ENCODE peak calls at places on chromosomes 13 and 19, in six cellular contexts. One of them, this sample, is unnamed.

GRCh38 chr19:51136891-51137551 is 5.1 kb upstream of the SIGLEC7 start:
- DNase-seq in IMR-90: no peak
- DNase-seq in transverse colon: no peak
- DNase-seq in uterus: no peak
- DNase-seq in left lung: no peak
- DNase-seq in body of pancreas: no peak
- DNase-seq in this sample: no peak

GRCh38 chr19:39264306-39265290 is 3.6 kb upstream of the IFNL2 start:
- DNase-seq in uterus: no peak
- DNase-seq in transverse colon: no peak
- DNase-seq in IMR-90: no peak
- DNase-seq in body of pancreas: peak; percentile 9
- DNase-seq in left lung: peak; percentile 80
- DNase-seq in this sample: no peak

GRCh38 chr13:34300559-34300958 is 482.6 kb downstream of the RFC3 start:
- DNase-seq in uterus: no peak
- DNase-seq in transverse colon: no peak
- DNase-seq in IMR-90: no peak
- DNase-seq in body of pancreas: no peak
- DNase-seq in left lung: no peak
- DNase-seq in this sample: no peak

GRCh38 chr13:47397739-47398138 is 500.9 kb upstream of the HTR2A start:
- DNase-seq in left lung: no peak
- DNase-seq in transverse colon: no peak
- DNase-seq in IMR-90: peak; percentile 80
- DNase-seq in uterus: no peak
- DNase-seq in body of pancreas: no peak
- DNase-seq in this sample: no peak

GRCh38 chr13:19998960-19999359 is 40.4 kb downstream of the ZMYM2 start:
- DNase-seq in transverse colon: no peak
- DNase-seq in uterus: no peak
- DNase-seq in left lung: no peak
- DNase-seq in IMR-90: no peak
- DNase-seq in body of pancreas: no peak
- DNase-seq in this sample: no peak

GRCh38 chr13:60155978-60156377 is 7.8 kb downstream of the DIAPH3 start:
- DNase-seq in uterus: no peak
- DNase-seq in body of pancreas: no peak
- DNase-seq in IMR-90: peak; percentile 8
- DNase-seq in transverse colon: no peak
- DNase-seq in left lung: no peak
- DNase-seq in this sample: no peak

GRCh38 chr19:56159009-56159501 is 16.8 kb upstream of the GALP start:
- DNase-seq in transverse colon: no peak
- DNase-seq in body of pancreas: no peak
- DNase-seq in uterus: no peak
- DNase-seq in IMR-90: no peak
- DNase-seq in left lung: no peak
- DNase-seq in this sample: no peak

GRCh38 chr19:2261438-2262172 is 5.4 kb upstream of the JSRP1 start:
- DNase-seq in transverse colon: peak; percentile 66
- DNase-seq in body of pancreas: peak; percentile 68
- DNase-seq in uterus: no peak
- DNase-seq in IMR-90: no peak
- DNase-seq in left lung: no peak
- DNase-seq in this sample: peak; percentile 68

GRCh38 chr13:30766957-30767603 is 31.7 kb downstream of the ALOX5AP start:
- DNase-seq in uterus: no peak
- DNase-seq in left lung: no peak
- DNase-seq in body of pancreas: no peak
- DNase-seq in transverse colon: no peak
- DNase-seq in IMR-90: no peak
- DNase-seq in this sample: no peak

GRCh38 chr19:12937243-12938053 is 961 bp upstream of the CALR start:
- DNase-seq in IMR-90: no peak
- DNase-seq in transverse colon: peak; percentile 48
- DNase-seq in left lung: no peak
- DNase-seq in uterus: no peak
- DNase-seq in body of pancreas: peak; percentile 49
- DNase-seq in this sample: peak; percentile 66

GRCh38 chr19:16825312-16826168 is 3.7 kb upstream of the SIN3B start:
- DNase-seq in uterus: peak; percentile 84
- DNase-seq in IMR-90: peak; percentile 63
- DNase-seq in body of pancreas: peak; percentile 63
- DNase-seq in transverse colon: peak; percentile 39
- DNase-seq in left lung: no peak
- DNase-seq in this sample: peak; percentile 38

GRCh38 chr13:113863511-113864302 is at the start of gene GAS6:
- DNase-seq in IMR-90: no peak
- DNase-seq in body of pancreas: peak; percentile 74
- DNase-seq in transverse colon: peak; percentile 80
- DNase-seq in left lung: peak; percentile 88
- DNase-seq in uterus: peak; percentile 75
- DNase-seq in this sample: peak; percentile 83

GRCh38 chr19:38653028-38653571 is 5.7 kb downstream of the ACTN4 start:
- DNase-seq in transverse colon: peak; percentile 78
- DNase-seq in left lung: no peak
- DNase-seq in uterus: no peak
- DNase-seq in body of pancreas: peak; percentile 79
- DNase-seq in IMR-90: peak; percentile 51
- DNase-seq in this sample: peak; percentile 83

GRCh38 chr19:32647361-32647760 is 27.6 kb downstream of the ANKRD27 start:
- DNase-seq in IMR-90: no peak
- DNase-seq in uterus: no peak
- DNase-seq in transverse colon: no peak
- DNase-seq in body of pancreas: no peak
- DNase-seq in left lung: no peak
- DNase-seq in this sample: no peak

DNA sequence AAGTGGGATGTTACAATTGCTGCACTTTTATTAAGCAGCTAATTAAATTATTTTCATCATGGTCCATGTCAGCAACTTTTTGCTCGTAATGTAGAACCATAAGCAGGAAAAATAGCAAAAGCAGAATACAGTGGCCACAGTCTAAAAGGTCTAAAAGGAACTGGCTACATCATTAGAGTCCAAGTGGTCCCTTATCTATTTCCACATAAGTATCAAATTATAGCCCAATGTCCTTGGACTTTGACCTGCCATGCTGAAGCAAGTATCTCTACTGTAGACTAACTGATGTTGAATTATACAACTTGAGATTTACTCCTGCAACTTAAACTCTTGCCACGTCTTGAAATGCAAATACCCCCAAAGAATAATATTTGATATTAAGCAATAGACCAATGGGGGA is 68.8 kb downstream of the OXGR1 start:
- DNase-seq in transverse colon: no peak
- DNase-seq in body of pancreas: no peak
- DNase-seq in left lung: no peak
- DNase-seq in uterus: no peak
- DNase-seq in IMR-90: no peak
- DNase-seq in this sample: no peak
- H3K4me3 ChIP-seq in transverse colon: no peak overlapping the region
- H3K4me3 ChIP-seq in body of pancreas: no peak overlapping the region
- H3K4me3 ChIP-seq in left lung: no peak overlapping the region
- H3K4me3 ChIP-seq in uterus: no peak overlapping the region
- H3K4me3 ChIP-seq in IMR-90: no peak overlapping the region
- H3K4me3 ChIP-seq in this sample: no peak overlapping the region

GRCh38 chr19:53537523-53538377 is at the start of gene ZNF331:
- DNase-seq in uterus: peak; percentile 81
- DNase-seq in transverse colon: peak; percentile 84
- DNase-seq in left lung: peak; percentile 92
- DNase-seq in body of pancreas: peak; percentile 83
- DNase-seq in IMR-90: peak; percentile 83
- DNase-seq in this sample: peak; percentile 71

GRCh38 chr19:53537126-53537522 is 821 bp upstream of the ZNF331 start:
- DNase-seq in left lung: no peak
- DNase-seq in transverse colon: no peak
- DNase-seq in IMR-90: no peak
- DNase-seq in body of pancreas: no peak
- DNase-seq in uterus: no peak
- DNase-seq in this sample: no peak

GRCh38 chr19:53532362-53532761 is 5.6 kb upstream of the ZNF331 start:
- DNase-seq in transverse colon: no peak
- DNase-seq in left lung: no peak
- DNase-seq in uterus: no peak
- DNase-seq in body of pancreas: no peak
- DNase-seq in IMR-90: no peak
- DNase-seq in this sample: no peak

GRCh38 chr19:53538378-53539109 is 599 bp downstream of the ZNF331 start:
- DNase-seq in uterus: no peak
- DNase-seq in transverse colon: no peak
- DNase-seq in IMR-90: no peak
- DNase-seq in left lung: no peak
- DNase-seq in body of pancreas: peak; percentile 13
- DNase-seq in this sample: no peak

GRCh38 chr19:53536223-53536543 is 1.8 kb upstream of the ZNF331 start:
- DNase-seq in left lung: no peak
- DNase-seq in uterus: no peak
- DNase-seq in IMR-90: no peak
- DNase-seq in body of pancreas: no peak
- DNase-seq in transverse colon: no peak
- DNase-seq in this sample: no peak
- H3K27ac ChIP-seq in left lung: no peak overlapping the region
- H3K27ac ChIP-seq in uterus: no peak overlapping the region
- H3K27ac ChIP-seq in IMR-90: no peak overlapping the region
- H3K27ac ChIP-seq in body of pancreas: peak overlapping the region; percentile 66
- H3K27ac ChIP-seq in transverse colon: no peak overlapping the region
- H3K27ac ChIP-seq in this sample: no peak overlapping the region

DNA sequence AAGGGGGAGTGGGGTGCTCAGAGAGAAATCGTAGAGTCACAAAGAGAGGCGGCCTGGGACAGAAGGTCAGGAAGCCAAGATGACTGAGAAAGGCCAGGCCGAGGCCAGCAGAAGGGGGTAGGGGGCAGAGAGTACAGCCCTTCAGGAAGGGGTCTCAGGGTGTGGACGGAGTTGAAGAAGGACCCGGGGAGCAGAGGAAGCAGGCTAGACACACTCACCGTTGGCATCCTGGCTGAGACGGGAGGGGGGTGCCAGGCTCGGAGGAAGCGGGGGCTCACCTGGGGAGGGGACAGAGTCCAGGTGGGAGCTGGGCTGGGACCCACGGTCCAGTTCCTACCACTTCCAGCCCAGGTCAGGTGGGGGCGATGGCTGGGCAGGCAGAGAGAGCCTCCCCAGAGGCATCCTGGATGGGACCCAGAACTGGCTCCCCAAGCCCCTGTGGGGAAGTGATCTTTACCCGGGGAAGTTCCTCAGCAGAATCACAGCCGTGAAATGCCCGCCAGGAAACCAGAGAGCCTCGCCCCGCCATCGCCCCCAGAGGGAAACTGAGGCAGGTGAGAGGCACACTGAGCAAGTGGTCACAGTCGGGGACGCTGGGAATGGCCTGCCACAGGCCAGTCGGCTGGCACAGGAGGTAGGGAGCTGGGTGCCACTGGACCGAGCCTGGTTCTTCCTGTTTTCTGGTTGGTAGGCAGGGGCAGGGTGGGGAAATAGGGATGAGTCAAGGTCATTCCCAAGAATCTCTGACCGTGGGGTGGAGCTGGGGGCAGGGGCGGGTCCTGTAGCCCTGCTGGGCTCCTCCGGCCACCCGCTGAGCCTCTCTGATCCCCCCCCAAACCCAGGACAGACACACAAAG is 1.3 kb downstream of the MATK start:
- DNase-seq in body of pancreas: no peak
- DNase-seq in left lung: peak; percentile 77
- DNase-seq in uterus: no peak
- DNase-seq in IMR-90: no peak
- DNase-seq in transverse colon: no peak
- DNase-seq in this sample: no peak
- H3K4me3 ChIP-seq in body of pancreas: no peak overlapping the region
- H3K4me3 ChIP-seq in left lung: peak overlapping the region; percentile 27
- H3K4me3 ChIP-seq in uterus: no peak overlapping the region
- H3K4me3 ChIP-seq in IMR-90: no peak overlapping the region
- H3K4me3 ChIP-seq in transverse colon: no peak overlapping the region
- H3K4me3 ChIP-seq in this sample: no peak overlapping the region

GRCh38 chr13:100547805-100548204 is 40.8 kb downstream of the GGACT start:
- DNase-seq in IMR-90: no peak
- DNase-seq in transverse colon: no peak
- DNase-seq in uterus: no peak
- DNase-seq in body of pancreas: peak; percentile 65
- DNase-seq in left lung: peak; percentile 37
- DNase-seq in this sample: no peak
- H3K27ac ChIP-seq in IMR-90: no peak overlapping the region
- H3K27ac ChIP-seq in transverse colon: peak overlapping the region; percentile 11
- H3K27ac ChIP-seq in uterus: peak overlapping the region; percentile 26
- H3K27ac ChIP-seq in body of pancreas: peak overlapping the region; percentile 75
- H3K27ac ChIP-seq in left lung: peak overlapping the region; percentile 26
- H3K27ac ChIP-seq in this sample: no peak overlapping the region

GRCh38 chr19:45621976-45622503 is 17.2 kb downstream of the EML2 start:
- DNase-seq in body of pancreas: no peak
- DNase-seq in transverse colon: no peak
- DNase-seq in IMR-90: no peak
- DNase-seq in left lung: no peak
- DNase-seq in uterus: no peak
- DNase-seq in this sample: no peak

GRCh38 chr19:45616709-45617027 is 14.7 kb upstream of the GPR4 start:
- DNase-seq in transverse colon: no peak
- DNase-seq in left lung: no peak
- DNase-seq in body of pancreas: peak; percentile 23
- DNase-seq in uterus: no peak
- DNase-seq in IMR-90: no peak
- DNase-seq in this sample: no peak

GRCh38 chr19:45621389-45621788 is 17.8 kb downstream of the EML2 start:
- DNase-seq in uterus: no peak
- DNase-seq in transverse colon: no peak
- DNase-seq in body of pancreas: no peak
- DNase-seq in IMR-90: no peak
- DNase-seq in left lung: no peak
- DNase-seq in this sample: no peak

GRCh38 chr19:45613926-45614725 is 12.1 kb upstream of the GPR4 start:
- DNase-seq in uterus: no peak
- DNase-seq in transverse colon: peak; percentile 73
- DNase-seq in left lung: no peak
- DNase-seq in body of pancreas: no peak
- DNase-seq in IMR-90: peak; percentile 93
- DNase-seq in this sample: peak; percentile 83

GRCh38 chr19:45615795-45616708 is 14.0 kb upstream of the GPR4 start:
- DNase-seq in IMR-90: peak; percentile 80
- DNase-seq in transverse colon: peak; percentile 94
- DNase-seq in left lung: peak; percentile 88
- DNase-seq in body of pancreas: peak; percentile 98
- DNase-seq in uterus: peak; percentile 66
- DNase-seq in this sample: peak; percentile 96
- H3K4me3 ChIP-seq in IMR-90: no peak overlapping the region
- H3K4me3 ChIP-seq in transverse colon: no peak overlapping the region
- H3K4me3 ChIP-seq in left lung: no peak overlapping the region
- H3K4me3 ChIP-seq in body of pancreas: no peak overlapping the region
- H3K4me3 ChIP-seq in uterus: no peak overlapping the region
- H3K4me3 ChIP-seq in this sample: no peak overlapping the region

This sample was measured in colonic mucosa.